ENCODE peak calls at places on chromosomes 2 and 18, in five cellular contexts. O is colonic mucosa, L is IMR-90, T is cardiac muscle cell, M is NB4. J is an unnamed sample.

GRCh38 chr2:127153691-127154158 is 46.8 kb upstream of the BIN1 start:
- DNase-seq in M (peak), T (peak), O (no peak), L (peak), J (no peak)

GRCh38 chr2:111618953-111619902 is 264.8 kb downstream of the ANAPC1 start:
- DNase-seq in T (peak), O (no peak), M (peak), L (no peak), J (no peak)

GRCh38 chr18:28114472-28114871 is 62.5 kb downstream of the CDH2 start:
- DNase-seq in M (no peak), T (peak), O (no peak), L (peak), J (no peak)

GRCh38 chr2:108786354-108787208 is at the start of gene CCDC138:
- DNase-seq in L (peak), M (peak), O (peak), T (peak), J (peak)

GRCh38 chr2:224151161-224151560 is 112.1 kb upstream of the SERPINE2 start:
- DNase-seq in T (no peak), L (peak), M (no peak), O (no peak), J (no peak)

GRCh38 chr18:47383729-47384128 is 132.3 kb upstream of the SKOR2 start:
- DNase-seq in T (no peak), M (no peak), O (no peak), L (no peak), J (no peak)

GRCh38 chr2:182320106-182320505 is 106.7 kb downstream of the PDE1A start:
- DNase-seq in M (no peak), L (no peak), T (no peak), O (no peak), J (no peak)

GRCh38 chr2:102001767-102002142 is 10.0 kb downstream of the IL1R2 start:
- DNase-seq in O (no peak), M (no peak), L (no peak), T (no peak), J (no peak)

GRCh38 chr18:60372141-60372540 is 434 bp downstream of the MC4R start:
- DNase-seq in L (no peak), M (no peak), T (no peak), O (no peak), J (no peak)

GRCh38 chr2:177245010-177245422 is 19.5 kb downstream of the NFE2L2 start:
- DNase-seq in T (peak), L (peak), O (no peak), M (peak), J (peak)

GRCh38 chr2:75071766-75072165 is 113.3 kb downstream of the POLE4 start:
- DNase-seq in T (no peak), L (peak), O (no peak), M (no peak), J (no peak)

GRCh38 chr2:68907923-68908253 is 36.7 kb upstream of the BMP10 start:
- DNase-seq in T (no peak), O (no peak), M (no peak), L (no peak), J (no peak)
- H3K4me3 ChIP-seq in T (no peak), O (no peak), M (no peak), L (no peak), J (no peak)

GRCh38 chr18:58863539-58864145 is 1.0 kb upstream of the ZNF532 start:
- DNase-seq in L (peak), T (peak), M (no peak), O (peak), J (no peak)

GRCh38 chr18:58866261-58867232 is 1.9 kb downstream of the ZNF532 start:
- DNase-seq in M (no peak), T (no peak), L (no peak), O (no peak), J (no peak)

GRCh38 chr18:58867281-58867961 is 2.7 kb downstream of the ZNF532 start:
- DNase-seq in M (no peak), T (no peak), L (no peak), O (no peak), J (no peak)

GRCh38 chr18:58865009-58865345 is 300 bp downstream of the ZNF532 start:
- DNase-seq in T (no peak), L (no peak), O (no peak), M (no peak), J (no peak)

DNA sequence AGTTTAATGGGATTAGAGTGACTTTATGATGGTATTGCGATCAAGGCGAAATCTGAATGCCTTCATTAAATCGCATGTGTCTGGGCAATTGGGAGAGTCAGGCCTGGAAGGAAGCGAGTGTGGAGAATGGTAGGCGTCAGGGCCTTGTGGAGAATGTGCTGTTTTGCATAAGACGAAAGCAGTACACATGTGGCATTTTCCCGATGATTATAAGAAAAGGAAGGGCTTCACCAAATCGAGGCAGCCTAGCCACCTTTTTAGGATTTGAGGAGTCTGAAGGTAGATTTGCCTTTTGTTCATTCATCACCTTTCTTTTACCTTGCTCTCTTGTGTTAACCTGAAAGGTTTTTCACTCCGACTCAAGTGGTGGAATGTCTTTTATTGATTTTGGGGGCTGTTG is 1.0 kb downstream of the ZNF532 start:
- DNase-seq in T (no peak), L (no peak), O (no peak), M (no peak), J (no peak)
- H3K4me3 ChIP-seq in T (peak), L (no peak), O (no peak), M (no peak), J (peak)

GRCh38 chr18:79798346-79798998 is 734 bp downstream of the KCNG2 start:
- DNase-seq in T (peak), L (no peak), O (no peak), M (no peak), J (no peak)

GRCh38 chr18:79797518-79798345 is at the start of gene KCNG2:
- DNase-seq in M (peak), L (no peak), O (no peak), T (peak), J (peak)

GRCh38 chr18:79799619-79800352 is 2.0 kb downstream of the KCNG2 start:
- DNase-seq in O (no peak), T (peak), M (peak), L (no peak), J (no peak)

GRCh38 chr18:79800353-79801180 is 2.8 kb downstream of the KCNG2 start:
- DNase-seq in T (no peak), L (no peak), O (no peak), M (no peak), J (no peak)

GRCh38 chr18:79798999-79799370 is 1.2 kb downstream of the KCNG2 start:
- DNase-seq in O (no peak), L (no peak), M (no peak), T (peak), J (no peak)
- H3K4me3 ChIP-seq in O (peak), L (peak), M (no peak), T (peak), J (peak)

GRCh38 chr2:86202702-86203101 is 3.4 kb downstream of the MRPL35 start:
- DNase-seq in L (no peak), M (no peak), T (no peak), O (no peak), J (no peak)

GRCh38 chr2:86199834-86200177 is 549 bp downstream of the MRPL35 start:
- DNase-seq in L (no peak), T (no peak), M (peak), O (no peak), J (no peak)

GRCh38 chr2:86203614-86204013 is 4.4 kb downstream of the MRPL35 start:
- DNase-seq in O (no peak), M (no peak), T (no peak), L (no peak), J (no peak)

GRCh38 chr2:86204458-86204857 is 5.2 kb downstream of the MRPL35 start:
- DNase-seq in M (no peak), O (no peak), T (no peak), L (no peak), J (no peak)

DNA sequence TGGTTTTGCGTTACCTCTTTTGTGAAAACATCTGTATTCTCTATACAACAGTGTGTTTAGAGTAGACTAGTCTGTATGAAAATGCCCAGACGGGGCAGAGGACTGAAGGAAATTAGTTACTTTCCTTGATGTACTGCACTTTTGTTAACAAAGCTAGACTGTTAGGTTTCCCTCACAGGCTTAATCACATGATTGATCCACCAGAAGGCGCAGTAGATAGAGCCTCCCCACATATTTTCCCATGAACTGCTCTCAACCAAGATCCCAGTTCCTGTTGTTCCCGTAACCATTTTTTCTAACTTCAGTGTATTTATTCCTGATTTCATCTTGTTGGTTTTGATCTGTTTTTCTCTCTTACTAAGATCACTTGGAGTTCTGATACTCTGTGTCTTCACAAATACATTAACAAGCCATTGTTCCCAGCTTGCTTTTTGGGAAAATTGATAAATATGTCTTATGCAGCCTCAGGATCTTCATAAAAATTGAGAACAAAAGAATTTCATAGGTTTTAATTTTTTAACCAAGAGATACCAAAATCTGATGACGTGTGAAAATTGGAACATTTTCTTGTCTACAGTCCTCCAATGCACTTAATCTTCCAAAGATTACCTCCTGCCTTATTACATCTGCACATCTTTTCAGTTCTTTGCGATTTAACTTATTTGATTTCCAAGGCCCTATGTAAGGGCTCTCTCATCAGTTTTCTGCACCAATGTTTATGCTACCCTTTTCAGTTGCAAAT is 2.9 kb downstream of the MRPL35 start:
- DNase-seq in O (no peak), M (no peak), T (peak), L (no peak), J (no peak)
- H3K4me3 ChIP-seq in O (no peak), M (no peak), T (no peak), L (no peak), J (no peak)

DNA sequence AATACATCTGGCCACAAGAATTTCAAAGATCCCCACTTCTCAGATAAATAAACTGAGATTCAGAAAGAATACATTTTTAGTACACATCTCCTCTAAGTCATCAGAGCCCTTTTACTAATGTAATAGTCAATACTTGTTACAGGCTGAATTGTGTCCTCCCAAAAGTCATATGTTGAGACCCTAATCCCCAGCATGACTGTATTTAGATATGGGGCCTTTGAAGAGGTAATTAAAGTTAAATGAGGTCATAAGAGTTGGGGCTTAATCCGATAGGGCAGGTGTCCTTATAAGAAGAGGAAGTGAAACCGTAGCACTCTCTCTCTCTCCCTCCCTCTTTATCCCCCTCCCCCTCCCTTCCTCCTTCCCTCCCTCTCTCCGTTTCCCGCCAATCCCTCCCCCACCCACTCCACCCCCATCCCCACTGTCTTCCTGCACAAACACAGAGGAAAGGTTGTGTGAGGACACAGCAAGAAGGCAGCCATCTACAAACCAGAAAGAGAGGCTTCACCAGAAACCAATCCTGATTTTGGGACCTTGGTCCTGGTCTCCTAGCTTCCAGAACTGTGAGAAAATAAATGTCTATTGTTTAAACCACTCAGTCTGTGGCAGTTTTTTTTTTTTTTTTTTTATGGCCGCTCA is 66.6 kb upstream of the ZNF397 start:
- DNase-seq in M (peak), T (peak), O (no peak), L (no peak), J (no peak)
- H3K4me3 ChIP-seq in M (no peak), T (no peak), O (no peak), L (no peak), J (no peak)

GRCh38 chr2:238865015-238865719 is 17.3 kb downstream of the TWIST2 start:
- DNase-seq in L (no peak), O (no peak), M (no peak), T (no peak), J (no peak)
- H3K4me3 ChIP-seq in L (no peak), O (no peak), M (no peak), T (no peak), J (no peak)

GRCh38 chr2:42492691-42493467 is 903 bp downstream of the KCNG3 start:
- DNase-seq in O (peak), L (no peak), T (peak), M (no peak), J (no peak)
- H3K4me3 ChIP-seq in O (peak), L (no peak), T (peak), M (no peak), J (peak)

GRCh38 chr2:12269041-12269972 is 447.4 kb upstream of the TRIB2 start:
- DNase-seq in M (peak), T (no peak), L (no peak), O (no peak), J (no peak)

GRCh38 chr2:12274591-12274990 is 442.1 kb upstream of the TRIB2 start:
- DNase-seq in O (no peak), L (no peak), M (no peak), T (no peak), J (no peak)

GRCh38 chr2:12270876-12271588 is 445.7 kb upstream of the TRIB2 start:
- DNase-seq in O (no peak), L (no peak), T (no peak), M (no peak), J (no peak)

GRCh38 chr2:12273111-12273510 is 443.6 kb upstream of the TRIB2 start:
- DNase-seq in M (no peak), L (no peak), O (no peak), T (no peak), J (no peak)

DNA sequence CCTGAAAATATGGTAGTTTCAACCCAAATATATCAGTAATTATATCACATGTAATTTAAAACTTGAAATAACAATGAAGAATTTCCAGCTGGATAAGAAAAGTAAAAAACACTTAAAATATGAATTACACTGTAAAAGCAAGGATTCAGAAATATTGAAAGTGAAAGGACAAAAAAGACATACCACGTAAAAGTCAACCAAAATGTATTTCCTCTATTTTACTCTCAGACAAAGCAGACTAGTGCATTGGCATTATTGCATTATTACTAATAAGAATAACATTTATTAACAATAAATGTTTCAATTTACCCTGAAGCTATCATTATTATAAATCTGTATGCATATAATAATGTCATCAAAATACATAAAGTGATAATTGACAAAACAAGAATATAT is 445.1 kb upstream of the TRIB2 start:
- DNase-seq in T (no peak), O (no peak), M (no peak), L (no peak), J (no peak)
- H3K4me3 ChIP-seq in T (no peak), O (no peak), M (no peak), L (no peak), J (no peak)

DNA sequence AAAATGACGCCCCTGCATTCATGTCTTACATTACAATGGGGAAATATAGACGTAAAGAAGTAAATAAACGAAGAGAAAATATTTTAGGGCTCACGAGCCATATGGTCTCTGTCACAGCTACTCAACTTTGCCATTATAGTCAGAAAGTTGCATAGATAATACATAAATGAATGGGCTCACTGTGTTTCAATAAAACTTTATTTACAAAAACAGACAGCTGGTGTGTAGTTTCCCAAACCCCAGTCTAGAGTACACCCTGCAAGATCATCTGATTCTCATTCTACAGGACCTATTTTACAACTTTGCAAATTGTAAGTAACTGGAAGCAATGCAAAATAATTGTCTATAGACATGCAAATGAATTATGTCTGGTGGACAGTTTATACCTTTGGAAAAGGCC is 57.5 kb downstream of the NOL10 start:
- DNase-seq in T (no peak), L (no peak), M (no peak), O (no peak), J (no peak)
- H3K4me3 ChIP-seq in T (no peak), L (no peak), M (no peak), O (no peak), J (no peak)

J was measured in NT2/D1.